ENCODE peak calls at places on chromosomes 6 and 20, in four cellular contexts. One of them, this sample, is unnamed. For H3K9me3, the result is how much of the 10 kb centered on the place peaks cover.

GRCh38 chr20:47677314-47678129 is 107.8 kb downstream of the SULF2 start:
- DNase-seq in CD8-positive, alpha-beta T cell: peak
- DNase-seq in adipocyte: peak
- DNase-seq in CD4-positive, alpha-beta T cell: peak
- DNase-seq in this sample: peak

GRCh38 chr6:137423444-137424168 is 70.6 kb downstream of the OLIG3 start:
- DNase-seq in CD8-positive, alpha-beta T cell: no peak
- DNase-seq in adipocyte: no peak
- DNase-seq in CD4-positive, alpha-beta T cell: no peak
- DNase-seq in this sample: no peak

GRCh38 chr6:164749126-164749758 is 560.2 kb downstream of the C6orf118 start:
- DNase-seq in CD8-positive, alpha-beta T cell: no peak
- DNase-seq in adipocyte: no peak
- DNase-seq in CD4-positive, alpha-beta T cell: no peak
- DNase-seq in this sample: no peak

GRCh38 chr6:131867744-131868143 is 59.9 kb downstream of the ENPP1 start:
- DNase-seq in CD8-positive, alpha-beta T cell: no peak
- DNase-seq in adipocyte: no peak
- DNase-seq in CD4-positive, alpha-beta T cell: no peak
- DNase-seq in this sample: no peak

GRCh38 chr20:33693741-33694645 is 7.8 kb upstream of the E2F1 start:
- DNase-seq in CD8-positive, alpha-beta T cell: no peak
- DNase-seq in adipocyte: no peak
- DNase-seq in CD4-positive, alpha-beta T cell: no peak
- DNase-seq in this sample: no peak

GRCh38 chr20:24531202-24531601 is 61.8 kb downstream of the SYNDIG1 start:
- DNase-seq in CD8-positive, alpha-beta T cell: no peak
- DNase-seq in adipocyte: no peak
- DNase-seq in CD4-positive, alpha-beta T cell: no peak
- DNase-seq in this sample: no peak

GRCh38 chr20:5168582-5169396 is 42.0 kb downstream of the CDS2 start:
- DNase-seq in CD8-positive, alpha-beta T cell: no peak
- DNase-seq in adipocyte: no peak
- DNase-seq in CD4-positive, alpha-beta T cell: no peak
- DNase-seq in this sample: no peak

GRCh38 chr20:5156670-5157448 is 30.1 kb downstream of the CDS2 start:
- DNase-seq in CD8-positive, alpha-beta T cell: no peak
- DNase-seq in adipocyte: no peak
- DNase-seq in CD4-positive, alpha-beta T cell: no peak
- DNase-seq in this sample: no peak

GRCh38 chr6:1626481-1626880 is 16.8 kb downstream of the FOXC1 start:
- DNase-seq in CD8-positive, alpha-beta T cell: no peak
- DNase-seq in adipocyte: no peak
- DNase-seq in CD4-positive, alpha-beta T cell: no peak
- DNase-seq in this sample: no peak

GRCh38 chr20:31475472-31476312 is 604 bp downstream of the REM1 start:
- DNase-seq in CD8-positive, alpha-beta T cell: no peak
- DNase-seq in adipocyte: no peak
- DNase-seq in CD4-positive, alpha-beta T cell: no peak
- DNase-seq in this sample: no peak

GRCh38 chr20:31473331-31474096 is 1.4 kb downstream of the DEFB124 start:
- DNase-seq in CD8-positive, alpha-beta T cell: no peak
- DNase-seq in adipocyte: peak
- DNase-seq in CD4-positive, alpha-beta T cell: no peak
- DNase-seq in this sample: no peak

GRCh38 chr20:31476313-31476623 is 1.2 kb downstream of the REM1 start:
- DNase-seq in CD8-positive, alpha-beta T cell: no peak
- DNase-seq in adipocyte: no peak
- DNase-seq in CD4-positive, alpha-beta T cell: no peak
- DNase-seq in this sample: no peak

GRCh38 chr20:31474097-31474436 is 860 bp downstream of the DEFB124 start:
- DNase-seq in CD8-positive, alpha-beta T cell: no peak
- DNase-seq in adipocyte: no peak
- DNase-seq in CD4-positive, alpha-beta T cell: no peak
- DNase-seq in this sample: no peak

GRCh38 chr20:31475032-31475431 is at the start of the genes DEFB124 and REM1:
- DNase-seq in CD8-positive, alpha-beta T cell: no peak
- DNase-seq in adipocyte: no peak
- DNase-seq in CD4-positive, alpha-beta T cell: no peak
- DNase-seq in this sample: no peak
- H3K9me3 ChIP-seq in CD8-positive, alpha-beta T cell: under half
- H3K9me3 ChIP-seq in adipocyte: under half
- H3K9me3 ChIP-seq in CD4-positive, alpha-beta T cell: under half
- H3K9me3 ChIP-seq in this sample: under half

DNA sequence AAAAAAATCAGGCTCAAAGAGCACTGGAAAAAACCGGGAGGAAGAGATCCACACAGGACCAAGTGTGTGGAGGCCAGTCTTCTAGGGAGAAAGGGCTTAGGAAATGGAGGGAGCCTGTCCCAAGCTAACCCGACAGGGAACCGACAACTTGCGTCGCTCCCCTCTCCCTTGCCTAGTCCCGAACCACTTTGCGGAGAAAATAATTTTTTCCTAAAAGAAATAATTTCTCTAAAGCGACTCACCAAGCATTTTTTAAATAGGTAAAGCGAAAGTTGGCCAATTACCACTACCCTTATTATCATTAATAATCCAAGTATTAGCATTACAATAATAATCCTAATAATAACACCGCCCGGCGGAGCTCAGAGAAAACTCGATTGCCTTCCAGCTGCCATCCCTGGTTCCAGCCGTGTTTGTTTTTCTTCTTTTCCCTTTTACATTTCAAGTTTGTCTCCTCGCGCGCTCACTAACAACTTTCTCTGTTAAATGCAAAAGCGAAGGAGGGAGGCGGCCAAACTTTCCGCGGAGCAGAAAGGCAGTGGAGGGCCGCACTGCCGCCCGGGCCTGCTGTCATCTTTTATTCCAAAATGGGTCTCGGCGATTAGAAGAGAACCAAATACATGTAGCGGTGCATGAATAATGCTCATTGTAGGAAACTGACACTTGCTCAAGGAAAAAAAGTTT is 4.9 kb downstream of the NR2E1 start:
- DNase-seq in CD8-positive, alpha-beta T cell: no peak
- DNase-seq in adipocyte: no peak
- DNase-seq in CD4-positive, alpha-beta T cell: no peak
- DNase-seq in this sample: no peak
- H3K9me3 ChIP-seq in CD8-positive, alpha-beta T cell: under half
- H3K9me3 ChIP-seq in adipocyte: under half
- H3K9me3 ChIP-seq in CD4-positive, alpha-beta T cell: under half
- H3K9me3 ChIP-seq in this sample: under half

GRCh38 chr20:29300579-29301551 is 1956.6 kb upstream of the DEFB115 start:
- DNase-seq in CD8-positive, alpha-beta T cell: no peak
- DNase-seq in adipocyte: no peak
- DNase-seq in CD4-positive, alpha-beta T cell: no peak
- DNase-seq in this sample: no peak
- H3K9me3 ChIP-seq in CD8-positive, alpha-beta T cell: under half
- H3K9me3 ChIP-seq in adipocyte: under half
- H3K9me3 ChIP-seq in CD4-positive, alpha-beta T cell: under half
- H3K9me3 ChIP-seq in this sample: under half

GRCh38 chr20:64026-64603 is 23.4 kb upstream of the DEFB125 start:
- DNase-seq in CD8-positive, alpha-beta T cell: no peak
- DNase-seq in adipocyte: no peak
- DNase-seq in CD4-positive, alpha-beta T cell: no peak
- DNase-seq in this sample: no peak
- H3K9me3 ChIP-seq in CD8-positive, alpha-beta T cell: under half
- H3K9me3 ChIP-seq in adipocyte: under half
- H3K9me3 ChIP-seq in CD4-positive, alpha-beta T cell: under half
- H3K9me3 ChIP-seq in this sample: under half

GRCh38 chr6:156579564-156579963 is 197.6 kb upstream of the ARID1B start:
- DNase-seq in CD8-positive, alpha-beta T cell: no peak
- DNase-seq in adipocyte: no peak
- DNase-seq in CD4-positive, alpha-beta T cell: no peak
- DNase-seq in this sample: no peak
- H3K9me3 ChIP-seq in CD8-positive, alpha-beta T cell: under half
- H3K9me3 ChIP-seq in adipocyte: under half
- H3K9me3 ChIP-seq in CD4-positive, alpha-beta T cell: under half
- H3K9me3 ChIP-seq in this sample: under half

GRCh38 chr20:60808701-60809100 is 443.4 kb upstream of the CDH4 start:
- DNase-seq in CD8-positive, alpha-beta T cell: no peak
- DNase-seq in adipocyte: no peak
- DNase-seq in CD4-positive, alpha-beta T cell: no peak
- DNase-seq in this sample: no peak

GRCh38 chr20:60810561-60810960 is 441.5 kb upstream of the CDH4 start:
- DNase-seq in CD8-positive, alpha-beta T cell: no peak
- DNase-seq in adipocyte: no peak
- DNase-seq in CD4-positive, alpha-beta T cell: no peak
- DNase-seq in this sample: no peak

GRCh38 chr20:60806824-60807223 is 445.2 kb upstream of the CDH4 start:
- DNase-seq in CD8-positive, alpha-beta T cell: no peak
- DNase-seq in adipocyte: no peak
- DNase-seq in CD4-positive, alpha-beta T cell: no peak
- DNase-seq in this sample: no peak

GRCh38 chr20:60804918-60805631 is 447.0 kb upstream of the CDH4 start:
- DNase-seq in CD8-positive, alpha-beta T cell: no peak
- DNase-seq in adipocyte: no peak
- DNase-seq in CD4-positive, alpha-beta T cell: no peak
- DNase-seq in this sample: no peak

DNA sequence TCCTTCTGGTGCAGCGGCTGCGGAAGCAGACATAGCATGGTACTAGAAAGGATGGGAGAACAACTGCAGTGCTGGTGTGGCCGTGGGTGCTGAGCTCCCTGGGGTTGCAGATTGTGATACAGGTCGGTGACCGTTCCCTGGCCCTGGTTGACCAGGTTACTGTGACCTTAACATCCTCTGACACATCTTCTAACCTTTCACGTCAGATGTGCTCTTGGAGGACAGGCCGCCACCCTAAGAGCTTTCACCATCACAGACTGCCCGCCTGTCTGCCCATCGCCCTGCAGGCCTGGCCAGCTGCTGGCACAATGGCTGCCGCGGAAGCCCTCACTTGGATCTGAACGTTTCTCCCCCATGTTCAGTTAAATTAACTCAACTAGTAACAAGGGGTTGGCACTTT is 444.1 kb upstream of the CDH4 start:
- DNase-seq in CD8-positive, alpha-beta T cell: no peak
- DNase-seq in adipocyte: no peak
- DNase-seq in CD4-positive, alpha-beta T cell: no peak
- DNase-seq in this sample: no peak
- H3K9me3 ChIP-seq in CD8-positive, alpha-beta T cell: under half
- H3K9me3 ChIP-seq in adipocyte: under half
- H3K9me3 ChIP-seq in CD4-positive, alpha-beta T cell: under half
- H3K9me3 ChIP-seq in this sample: under half

GRCh38 chr20:62111148-62111547 is 11.1 kb upstream of the LSM14B start:
- DNase-seq in CD8-positive, alpha-beta T cell: no peak
- DNase-seq in adipocyte: no peak
- DNase-seq in CD4-positive, alpha-beta T cell: no peak
- DNase-seq in this sample: no peak
- H3K9me3 ChIP-seq in CD8-positive, alpha-beta T cell: half or more
- H3K9me3 ChIP-seq in adipocyte: under half
- H3K9me3 ChIP-seq in CD4-positive, alpha-beta T cell: half or more
- H3K9me3 ChIP-seq in this sample: under half

GRCh38 chr20:29302979-29303644 is 1954.4 kb upstream of the DEFB115 start:
- DNase-seq in CD8-positive, alpha-beta T cell: no peak
- DNase-seq in adipocyte: no peak
- DNase-seq in CD4-positive, alpha-beta T cell: no peak
- DNase-seq in this sample: no peak
- H3K9me3 ChIP-seq in CD8-positive, alpha-beta T cell: under half
- H3K9me3 ChIP-seq in adipocyte: under half
- H3K9me3 ChIP-seq in CD4-positive, alpha-beta T cell: under half
- H3K9me3 ChIP-seq in this sample: under half

This sample was measured in T-helper 17 cell.